ENCODE peak calls at places on chromosomes 5 and 9, in nine cellular contexts. One of them, this sample, is unnamed.

GRCh38 chr5:179195561-179196419 is 135.6 kb downstream of the ZNF354C start:
- DNase-seq in neural progenitor cell: no peak
- DNase-seq in neuronal stem cell: no peak
- DNase-seq in MM.1S: no peak
- DNase-seq in GM23338: no peak
- DNase-seq in Karpas-422: no peak
- DNase-seq in OCI-LY7: no peak
- DNase-seq in GM23248: no peak
- DNase-seq in hepatocyte: no peak
- DNase-seq in this sample: no peak

GRCh38 chr9:133199648-133200321 is 9.3 kb downstream of the OBP2B start:
- DNase-seq in neural progenitor cell: no peak
- DNase-seq in neuronal stem cell: no peak
- DNase-seq in MM.1S: no peak
- DNase-seq in GM23338: peak
- DNase-seq in Karpas-422: no peak
- DNase-seq in OCI-LY7: no peak
- DNase-seq in GM23248: no peak
- DNase-seq in hepatocyte: no peak
- DNase-seq in this sample: no peak

GRCh38 chr9:99465231-99465891 is 243.3 kb downstream of the SEC61B start:
- DNase-seq in neural progenitor cell: peak
- DNase-seq in neuronal stem cell: no peak
- DNase-seq in MM.1S: no peak
- DNase-seq in GM23338: no peak
- DNase-seq in Karpas-422: no peak
- DNase-seq in OCI-LY7: no peak
- DNase-seq in GM23248: no peak
- DNase-seq in hepatocyte: no peak
- DNase-seq in this sample: no peak

GRCh38 chr9:116278326-116278725 is 124.7 kb downstream of the PAPPA start:
- DNase-seq in neural progenitor cell: no peak
- DNase-seq in neuronal stem cell: no peak
- DNase-seq in MM.1S: no peak
- DNase-seq in GM23338: no peak
- DNase-seq in Karpas-422: no peak
- DNase-seq in OCI-LY7: no peak
- DNase-seq in GM23248: peak
- DNase-seq in hepatocyte: no peak
- DNase-seq in this sample: no peak

GRCh38 chr5:149747141-149747832 is 17.2 kb downstream of the PPARGC1B start:
- DNase-seq in neural progenitor cell: no peak
- DNase-seq in neuronal stem cell: no peak
- DNase-seq in MM.1S: no peak
- DNase-seq in GM23338: peak
- DNase-seq in Karpas-422: no peak
- DNase-seq in OCI-LY7: no peak
- DNase-seq in GM23248: no peak
- DNase-seq in hepatocyte: peak
- DNase-seq in this sample: peak

GRCh38 chr9:34374339-34374738 is 2.4 kb downstream of the MYORG start:
- DNase-seq in neural progenitor cell: no peak
- DNase-seq in neuronal stem cell: no peak
- DNase-seq in MM.1S: no peak
- DNase-seq in GM23338: no peak
- DNase-seq in Karpas-422: no peak
- DNase-seq in OCI-LY7: no peak
- DNase-seq in GM23248: no peak
- DNase-seq in hepatocyte: no peak
- DNase-seq in this sample: no peak

GRCh38 chr5:173969167-173970049 is 19.6 kb upstream of the C5orf47 start:
- DNase-seq in neural progenitor cell: peak
- DNase-seq in neuronal stem cell: no peak
- DNase-seq in MM.1S: no peak
- DNase-seq in GM23338: no peak
- DNase-seq in Karpas-422: no peak
- DNase-seq in OCI-LY7: no peak
- DNase-seq in GM23248: peak
- DNase-seq in hepatocyte: peak
- DNase-seq in this sample: peak

GRCh38 chr9:23587433-23587832 is 238.6 kb downstream of the ELAVL2 start:
- DNase-seq in neural progenitor cell: no peak
- DNase-seq in neuronal stem cell: no peak
- DNase-seq in MM.1S: peak
- DNase-seq in GM23338: no peak
- DNase-seq in Karpas-422: peak
- DNase-seq in OCI-LY7: no peak
- DNase-seq in GM23248: no peak
- DNase-seq in hepatocyte: no peak
- DNase-seq in this sample: no peak

GRCh38 chr5:176621661-176622079 is 8.7 kb downstream of the SNCB start:
- DNase-seq in neural progenitor cell: no peak
- DNase-seq in neuronal stem cell: no peak
- DNase-seq in MM.1S: no peak
- DNase-seq in GM23338: no peak
- DNase-seq in Karpas-422: no peak
- DNase-seq in OCI-LY7: no peak
- DNase-seq in GM23248: no peak
- DNase-seq in hepatocyte: no peak
- DNase-seq in this sample: peak

GRCh38 chr5:140549237-140550144 is 2.0 kb downstream of the EIF4EBP3 start:
- DNase-seq in neural progenitor cell: no peak
- DNase-seq in neuronal stem cell: no peak
- DNase-seq in MM.1S: no peak
- DNase-seq in GM23338: no peak
- DNase-seq in Karpas-422: peak
- DNase-seq in OCI-LY7: no peak
- DNase-seq in GM23248: peak
- DNase-seq in hepatocyte: peak
- DNase-seq in this sample: no peak

GRCh38 chr5:73623929-73624404 is 2.0 kb upstream of the ARHGEF28 start:
- DNase-seq in neural progenitor cell: no peak
- DNase-seq in neuronal stem cell: no peak
- DNase-seq in MM.1S: no peak
- DNase-seq in GM23338: no peak
- DNase-seq in Karpas-422: no peak
- DNase-seq in OCI-LY7: no peak
- DNase-seq in GM23248: no peak
- DNase-seq in hepatocyte: peak
- DNase-seq in this sample: no peak

GRCh38 chr9:4327504-4328191 is 27.8 kb upstream of the GLIS3 start:
- DNase-seq in neural progenitor cell: peak
- DNase-seq in neuronal stem cell: no peak
- DNase-seq in MM.1S: no peak
- DNase-seq in GM23338: peak
- DNase-seq in Karpas-422: no peak
- DNase-seq in OCI-LY7: no peak
- DNase-seq in GM23248: peak
- DNase-seq in hepatocyte: no peak
- DNase-seq in this sample: no peak

GRCh38 chr5:39120052-39120420 is 45.8 kb upstream of the RICTOR start:
- DNase-seq in neural progenitor cell: no peak
- DNase-seq in neuronal stem cell: no peak
- DNase-seq in MM.1S: no peak
- DNase-seq in GM23338: no peak
- DNase-seq in Karpas-422: no peak
- DNase-seq in OCI-LY7: no peak
- DNase-seq in GM23248: no peak
- DNase-seq in hepatocyte: no peak
- DNase-seq in this sample: no peak

GRCh38 chr9:12833701-12834100 is 58.9 kb downstream of the LURAP1L start:
- DNase-seq in neural progenitor cell: no peak
- DNase-seq in neuronal stem cell: no peak
- DNase-seq in MM.1S: no peak
- DNase-seq in GM23338: no peak
- DNase-seq in Karpas-422: no peak
- DNase-seq in OCI-LY7: no peak
- DNase-seq in GM23248: no peak
- DNase-seq in hepatocyte: no peak
- DNase-seq in this sample: no peak

GRCh38 chr9:93200989-93201339 is 17.0 kb downstream of the WNK2 start:
- DNase-seq in neural progenitor cell: no peak
- DNase-seq in neuronal stem cell: no peak
- DNase-seq in MM.1S: no peak
- DNase-seq in GM23338: no peak
- DNase-seq in Karpas-422: peak
- DNase-seq in OCI-LY7: no peak
- DNase-seq in GM23248: no peak
- DNase-seq in hepatocyte: no peak
- DNase-seq in this sample: peak
- H2AFZ ChIP-seq in neural progenitor cell: no peak
- H2AFZ ChIP-seq in neuronal stem cell: no peak
- H2AFZ ChIP-seq in MM.1S: no peak
- H2AFZ ChIP-seq in GM23338: no peak
- H2AFZ ChIP-seq in Karpas-422: no peak
- H2AFZ ChIP-seq in OCI-LY7: no peak
- H2AFZ ChIP-seq in GM23248: no peak
- H2AFZ ChIP-seq in hepatocyte: no peak
- H2AFZ ChIP-seq in this sample: no peak

DNA sequence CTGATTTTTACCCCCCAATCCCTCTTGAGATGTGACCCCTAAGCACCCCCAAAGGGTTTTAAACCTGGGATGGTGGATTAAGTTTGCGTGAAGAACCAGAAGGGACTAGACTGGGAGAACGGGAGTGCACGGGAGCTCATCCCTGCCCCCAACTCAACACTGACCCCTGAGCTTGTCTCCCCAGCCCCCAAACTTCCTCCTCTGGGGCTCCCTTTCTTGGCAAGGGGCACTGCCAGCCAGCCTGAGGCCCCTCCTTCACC is 5.0 kb upstream of the SET start:
- DNase-seq in neural progenitor cell: no peak
- DNase-seq in neuronal stem cell: peak
- DNase-seq in MM.1S: no peak
- DNase-seq in GM23338: no peak
- DNase-seq in Karpas-422: no peak
- DNase-seq in OCI-LY7: no peak
- DNase-seq in GM23248: no peak
- DNase-seq in hepatocyte: no peak
- DNase-seq in this sample: no peak
- H2AFZ ChIP-seq in neural progenitor cell: no peak
- H2AFZ ChIP-seq in neuronal stem cell: peak
- H2AFZ ChIP-seq in MM.1S: no peak
- H2AFZ ChIP-seq in GM23338: no peak
- H2AFZ ChIP-seq in Karpas-422: no peak
- H2AFZ ChIP-seq in OCI-LY7: no peak
- H2AFZ ChIP-seq in GM23248: peak
- H2AFZ ChIP-seq in hepatocyte: peak
- H2AFZ ChIP-seq in this sample: peak

GRCh38 chr9:95148121-95148520 is 169.4 kb downstream of the FANCC start:
- DNase-seq in neural progenitor cell: no peak
- DNase-seq in neuronal stem cell: no peak
- DNase-seq in MM.1S: no peak
- DNase-seq in GM23338: no peak
- DNase-seq in Karpas-422: no peak
- DNase-seq in OCI-LY7: no peak
- DNase-seq in GM23248: no peak
- DNase-seq in hepatocyte: no peak
- DNase-seq in this sample: no peak

GRCh38 chr9:95142728-95143127 is 174.8 kb downstream of the FANCC start:
- DNase-seq in neural progenitor cell: no peak
- DNase-seq in neuronal stem cell: no peak
- DNase-seq in MM.1S: no peak
- DNase-seq in GM23338: no peak
- DNase-seq in Karpas-422: no peak
- DNase-seq in OCI-LY7: no peak
- DNase-seq in GM23248: no peak
- DNase-seq in hepatocyte: no peak
- DNase-seq in this sample: no peak

GRCh38 chr9:95140821-95141220 is 176.7 kb downstream of the FANCC start:
- DNase-seq in neural progenitor cell: no peak
- DNase-seq in neuronal stem cell: no peak
- DNase-seq in MM.1S: no peak
- DNase-seq in GM23338: no peak
- DNase-seq in Karpas-422: no peak
- DNase-seq in OCI-LY7: no peak
- DNase-seq in GM23248: no peak
- DNase-seq in hepatocyte: no peak
- DNase-seq in this sample: no peak

GRCh38 chr9:95147452-95147851 is 170.1 kb downstream of the FANCC start:
- DNase-seq in neural progenitor cell: no peak
- DNase-seq in neuronal stem cell: no peak
- DNase-seq in MM.1S: no peak
- DNase-seq in GM23338: no peak
- DNase-seq in Karpas-422: no peak
- DNase-seq in OCI-LY7: no peak
- DNase-seq in GM23248: peak
- DNase-seq in hepatocyte: no peak
- DNase-seq in this sample: no peak

DNA sequence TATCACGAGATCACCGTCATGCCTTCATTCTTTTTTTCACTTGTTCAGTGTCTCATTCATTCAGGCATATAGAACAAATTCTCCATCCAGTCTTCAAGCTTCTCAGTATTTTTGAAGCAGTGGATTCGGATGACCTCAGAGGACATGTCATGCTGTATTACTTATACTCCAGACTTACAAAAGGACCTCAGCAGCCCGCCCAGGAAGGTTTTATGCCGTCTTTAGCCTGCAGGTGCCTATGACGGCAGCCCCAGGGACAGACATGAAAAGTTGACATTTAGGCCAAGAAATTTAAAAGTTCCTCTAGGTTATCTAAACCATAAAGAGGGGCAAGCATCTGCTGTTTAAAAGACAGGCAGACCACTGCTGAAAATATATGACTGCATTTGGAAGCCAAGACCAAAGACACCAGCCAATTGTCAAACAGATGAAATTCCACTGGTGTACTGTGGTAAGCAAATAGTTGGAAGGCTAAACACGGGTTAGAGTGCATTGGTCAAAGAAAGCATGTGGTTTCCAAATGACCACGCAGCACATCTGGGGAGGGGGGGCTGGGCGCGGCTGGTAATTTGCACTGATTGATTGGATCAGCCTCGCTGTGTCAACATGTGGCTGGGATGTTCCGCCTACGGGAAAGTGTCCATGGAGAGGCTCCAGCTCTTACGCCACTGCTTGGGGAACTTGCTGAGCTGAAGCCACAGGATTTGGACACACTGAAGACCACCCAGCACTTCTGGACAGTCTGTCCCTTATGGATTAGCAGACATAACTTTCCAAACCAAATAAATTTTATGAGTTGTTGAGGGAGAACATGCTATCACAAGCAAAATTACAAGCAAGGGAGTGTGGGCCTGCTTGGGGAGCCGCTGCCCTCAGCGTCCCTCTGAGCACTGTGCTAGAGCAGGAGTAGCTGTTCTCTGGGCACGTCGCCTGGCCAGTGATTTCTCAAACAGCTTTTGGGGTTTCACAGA is 173.6 kb downstream of the FANCC start:
- DNase-seq in neural progenitor cell: no peak
- DNase-seq in neuronal stem cell: no peak
- DNase-seq in MM.1S: no peak
- DNase-seq in GM23338: no peak
- DNase-seq in Karpas-422: no peak
- DNase-seq in OCI-LY7: no peak
- DNase-seq in GM23248: peak
- DNase-seq in hepatocyte: peak
- DNase-seq in this sample: no peak
- H2AFZ ChIP-seq in neural progenitor cell: no peak
- H2AFZ ChIP-seq in neuronal stem cell: no peak
- H2AFZ ChIP-seq in MM.1S: no peak
- H2AFZ ChIP-seq in GM23338: no peak
- H2AFZ ChIP-seq in Karpas-422: no peak
- H2AFZ ChIP-seq in OCI-LY7: no peak
- H2AFZ ChIP-seq in GM23248: peak
- H2AFZ ChIP-seq in hepatocyte: no peak
- H2AFZ ChIP-seq in this sample: no peak

GRCh38 chr5:9605041-9605440 is 25.1 kb downstream of the TAS2R1 start:
- DNase-seq in neural progenitor cell: no peak
- DNase-seq in neuronal stem cell: no peak
- DNase-seq in MM.1S: no peak
- DNase-seq in GM23338: no peak
- DNase-seq in Karpas-422: no peak
- DNase-seq in OCI-LY7: no peak
- DNase-seq in GM23248: no peak
- DNase-seq in hepatocyte: no peak
- DNase-seq in this sample: no peak
- H2AFZ ChIP-seq in neural progenitor cell: no peak
- H2AFZ ChIP-seq in neuronal stem cell: no peak
- H2AFZ ChIP-seq in MM.1S: no peak
- H2AFZ ChIP-seq in GM23338: no peak
- H2AFZ ChIP-seq in Karpas-422: no peak
- H2AFZ ChIP-seq in OCI-LY7: no peak
- H2AFZ ChIP-seq in GM23248: no peak
- H2AFZ ChIP-seq in hepatocyte: no peak
- H2AFZ ChIP-seq in this sample: no peak